ENCODE peak calls at places on chromosomes 2 and 18, in seven cellular contexts. V is HCT116, U is PC-9, W is GM23248, O is hepatocyte, Q is SK-N-SH, Z is MM.1S. B is an unnamed sample. For H3K9me2, the result is how much of the 10 kb centered on the place peaks cover.

GRCh38 chr2:231300722-231301076 is 94.8 kb upstream of the B3GNT7 start:
- DNase-seq in Q (no peak), U (no peak), W (no peak), Z (no peak), V (no peak), O (no peak), B (peak)

GRCh38 chr2:159185401-159186130 is 100.9 kb downstream of the WDSUB1 start:
- DNase-seq in Q (peak), O (peak), V (peak), W (peak), Z (peak), U (no peak), B (no peak)

GRCh38 chr18:71849407-71849806 is 694.7 kb downstream of the CBLN2 start:
- DNase-seq in Z (no peak), U (no peak), V (no peak), W (no peak), Q (no peak), O (no peak), B (no peak)

GRCh38 chr2:42390401-42390969 is 29.5 kb upstream of the COX7A2L start:
- DNase-seq in U (no peak), Z (no peak), Q (no peak), O (no peak), W (no peak), V (no peak), B (no peak)

GRCh38 chr2:159326569-159327255 is 40.2 kb upstream of the WDSUB1 start:
- DNase-seq in V (no peak), W (peak), Q (no peak), U (no peak), O (no peak), Z (no peak), B (no peak)

GRCh38 chr2:100891911-100892642 is 72.1 kb downstream of the NPAS2 start:
- DNase-seq in Z (no peak), Q (no peak), W (peak), O (no peak), U (peak), V (peak), B (no peak)

GRCh38 chr2:200786826-200787225 is 24.9 kb upstream of the BZW1 start:
- DNase-seq in O (peak), U (peak), Z (no peak), V (peak), Q (no peak), W (peak), B (no peak)

GRCh38 chr2:214591359-214591758 is 180.5 kb downstream of the VWC2L start:
- DNase-seq in O (no peak), W (no peak), Q (no peak), U (no peak), Z (no peak), V (no peak), B (no peak)

GRCh38 chr2:239033801-239034560 is 186.1 kb downstream of the TWIST2 start:
- DNase-seq in O (no peak), W (no peak), U (no peak), V (no peak), Q (no peak), Z (no peak), B (no peak)

GRCh38 chr18:47908523-47909039 is 21.9 kb downstream of the SMAD2 start:
- DNase-seq in U (no peak), Q (no peak), V (no peak), Z (no peak), W (no peak), O (no peak), B (no peak)

GRCh38 chr2:84285056-84285747 is 173.9 kb downstream of the SUCLG1 start:
- DNase-seq in Z (no peak), W (no peak), Q (no peak), U (no peak), O (no peak), V (no peak), B (no peak)

GRCh38 chr2:169767243-169767888 is 31.3 kb upstream of the SSB start:
- DNase-seq in U (no peak), Z (peak), V (peak), O (peak), Q (peak), W (peak), B (peak)

GRCh38 chr18:38427736-38428135 is 862.1 kb upstream of the CELF4 start:
- DNase-seq in Z (no peak), Q (no peak), O (no peak), V (no peak), U (no peak), W (no peak), B (no peak)

GRCh38 chr18:26307161-26307773 is 81.0 kb downstream of the TAF4B start:
- DNase-seq in Z (peak), Q (peak), W (peak), O (peak), U (peak), V (peak), B (peak)

GRCh38 chr18:45337477-45337876 is 277.8 kb upstream of the SLC14A2 start:
- DNase-seq in W (no peak), V (no peak), Z (no peak), U (no peak), O (no peak), Q (no peak), B (no peak)

GRCh38 chr2:20661981-20662937 is 4.7 kb upstream of the GDF7 start:
- DNase-seq in O (no peak), V (no peak), U (no peak), Z (no peak), W (no peak), Q (no peak), B (no peak)

GRCh38 chr18:45518770-45519169 is 96.5 kb upstream of the SLC14A2 start:
- DNase-seq in O (no peak), U (no peak), Z (no peak), V (no peak), W (no peak), Q (no peak), B (no peak)

GRCh38 chr18:63627819-63628218 is 16.2 kb downstream of the SERPINB4 start:
- DNase-seq in Q (no peak), U (no peak), W (no peak), V (no peak), O (no peak), Z (no peak), B (no peak)

GRCh38 chr2:207681431-207681830 is 30.0 kb upstream of the CCNYL1 start:
- DNase-seq in U (no peak), O (no peak), W (no peak), Z (no peak), Q (no peak), V (no peak), B (no peak)

GRCh38 chr2:138147796-138148195 is 183.5 kb downstream of the HNMT start:
- DNase-seq in W (no peak), U (no peak), V (no peak), Q (no peak), Z (no peak), O (no peak), B (no peak)

GRCh38 chr2:241882090-241882625 is 12.6 kb downstream of the RTP5 start:
- DNase-seq in O (no peak), V (no peak), W (peak), Z (peak), Q (peak), U (no peak), B (peak)

GRCh38 chr18:75489493-75490190 is 62.1 kb upstream of the SMIM21 start:
- DNase-seq in Z (no peak), Q (no peak), W (peak), O (peak), U (no peak), V (peak), B (no peak)

GRCh38 chr2:164015328-164016123 is 279.7 kb upstream of the FIGN start:
- DNase-seq in Z (no peak), Q (no peak), W (peak), V (no peak), U (no peak), O (peak), B (no peak)

GRCh38 chr2:1826188-1826905 is 82.0 kb upstream of the PXDN start:
- DNase-seq in W (no peak), O (no peak), V (no peak), Z (no peak), Q (no peak), U (no peak), B (no peak)

GRCh38 chr2:174971868-174972781 is 33.1 kb downstream of the CHN1 start:
- DNase-seq in V (peak), Q (peak), U (peak), W (peak), Z (no peak), O (peak), B (no peak)

GRCh38 chr2:168198476-168199192 is 48.8 kb downstream of the STK39 start:
- DNase-seq in U (no peak), Z (no peak), V (peak), Q (no peak), O (no peak), W (peak), B (no peak)

GRCh38 chr2:156538083-156538504 is 101.9 kb downstream of the GPD2 start:
- DNase-seq in Z (no peak), Q (no peak), W (peak), V (no peak), U (no peak), O (no peak), B (no peak)

GRCh38 chr2:32342811-32343210 is 14.0 kb upstream of the BIRC6 start:
- DNase-seq in V (no peak), Q (peak), U (no peak), Z (no peak), W (no peak), O (no peak), B (no peak)

GRCh38 chr18:67513285-67513684 is 3.2 kb downstream of the DSEL start:
- DNase-seq in O (peak), Q (no peak), V (no peak), U (no peak), W (no peak), Z (peak), B (no peak)

GRCh38 chr2:6071536-6071935 is 379.4 kb downstream of the SOX11 start:
- DNase-seq in W (no peak), O (no peak), Q (peak), U (no peak), V (no peak), Z (no peak), B (no peak)

GRCh38 chr2:194867328-194867727 is 789.7 kb upstream of the SLC39A10 start:
- DNase-seq in Q (peak), W (peak), V (no peak), Z (peak), U (no peak), O (no peak), B (peak)

GRCh38 chr2:7987992-7988391 is 693.9 kb upstream of the ID2 start:
- DNase-seq in W (no peak), Z (no peak), U (no peak), O (no peak), Q (no peak), V (no peak), B (no peak)
- H3K9me2 ChIP-seq in W (under half), Z (under half), U (under half), O (under half), Q (under half), V (under half), B (under half)

DNA sequence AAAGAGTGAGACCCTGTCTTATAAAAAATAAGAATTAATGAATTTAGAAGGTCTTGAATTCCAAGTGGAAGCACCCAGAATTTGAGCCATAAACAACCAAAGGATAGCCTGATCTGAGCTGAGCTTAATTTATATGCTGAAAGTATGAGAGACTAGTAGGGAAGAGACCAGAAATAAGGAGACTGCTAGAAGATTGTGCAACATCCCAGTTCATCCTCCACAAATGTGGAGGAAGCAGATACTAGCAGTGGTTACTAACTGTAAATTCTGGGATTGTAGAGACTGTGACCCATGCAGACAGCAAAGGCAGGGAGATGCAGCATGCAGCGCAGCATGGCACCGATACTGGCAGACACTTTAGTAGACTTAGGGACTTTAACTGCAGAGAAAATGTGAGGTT is 1.5 kb upstream of the SULT1C2 start:
- DNase-seq in V (no peak), O (no peak), Q (no peak), U (no peak), W (peak), Z (no peak), B (no peak)
- H3K9me2 ChIP-seq in V (under half), O (under half), Q (under half), U (under half), W (under half), Z (under half), B (under half)

DNA sequence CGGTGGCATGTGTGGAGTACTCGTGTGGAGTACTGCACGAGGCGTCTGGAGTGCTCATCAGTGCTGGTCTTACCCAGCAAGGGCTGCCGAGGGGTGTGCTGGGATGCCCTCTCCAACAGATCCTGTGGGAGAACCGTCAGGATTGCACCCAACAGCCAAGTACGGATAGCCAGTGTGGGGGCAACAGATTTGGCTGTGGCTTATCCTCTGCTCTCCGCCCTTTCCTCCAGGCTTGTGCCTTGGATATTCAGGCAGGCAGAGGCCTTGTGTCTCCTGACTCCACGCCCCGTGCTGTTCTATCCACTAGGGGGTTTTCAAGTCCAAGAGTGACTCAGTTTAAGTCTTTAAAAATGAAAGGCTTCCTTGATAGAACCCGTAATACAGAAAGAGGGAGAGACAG is 321.0 kb upstream of the HS6ST1 start:
- DNase-seq in O (no peak), W (peak), V (no peak), Z (no peak), Q (no peak), U (no peak), B (no peak)
- H3K9me2 ChIP-seq in O (under half), W (under half), V (under half), Z (under half), Q (under half), U (under half), B (under half)

DNA sequence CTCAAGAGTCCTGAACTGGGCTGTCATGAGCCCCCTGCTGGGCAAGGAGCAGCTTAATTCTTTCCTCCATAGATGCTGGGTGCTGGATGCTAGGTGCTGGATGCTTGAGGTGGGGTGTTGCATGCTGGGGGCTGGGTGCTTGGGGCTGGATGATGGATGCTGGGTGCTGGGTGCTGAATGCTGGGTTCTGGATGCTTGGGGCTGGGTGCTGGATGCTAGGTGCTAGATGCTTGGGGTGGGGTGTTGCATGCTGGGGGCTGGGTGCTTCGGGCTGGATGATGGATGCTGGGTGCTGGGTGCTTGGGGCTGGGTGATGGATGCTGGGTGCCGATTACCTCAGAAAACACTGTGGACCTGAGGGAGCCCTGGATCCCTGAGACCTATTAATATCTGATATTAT is 837.7 kb downstream of the GALR1 start:
- DNase-seq in Q (no peak), V (no peak), W (no peak), Z (no peak), O (no peak), U (no peak), B (no peak)
- H3K9me2 ChIP-seq in Q (under half), V (under half), W (under half), Z (under half), O (under half), U (under half), B (under half)

GRCh38 chr2:128640166-128640846 is 321.6 kb upstream of the HS6ST1 start:
- DNase-seq in V (no peak), Q (no peak), W (peak), U (no peak), Z (no peak), O (no peak), B (no peak)
- H3K9me2 ChIP-seq in V (under half), Q (under half), W (under half), U (under half), Z (under half), O (under half), B (under half)